ENCODE peak calls at places on chromosomes 6 and 20, in five cellular contexts. C, J, K, R and E are unnamed samples.

GRCh38 chr6:30885999-30886896 is 1.9 kb downstream of the DDR1 start:
- DNase-seq in C (peak), J (no peak), K (no peak), R (peak), E (peak)

GRCh38 chr6:27040244-27041042 is 207.1 kb upstream of the PRSS16 start:
- DNase-seq in J (no peak), K (no peak), R (no peak), C (no peak), E (no peak)

GRCh38 chr20:13220857-13221297 is at the start of gene ISM1:
- DNase-seq in J (peak), C (no peak), R (peak), K (no peak), E (no peak)

GRCh38 chr6:137218473-137218916 is 690 bp downstream of the IFNGR1 start:
- DNase-seq in C (no peak), R (peak), K (peak), J (peak), E (no peak)

GRCh38 chr6:149306967-149307366 is 10.5 kb upstream of the TAB2 start:
- DNase-seq in J (no peak), R (no peak), K (no peak), C (no peak), E (no peak)

GRCh38 chr20:53922901-53923314 is 147.5 kb downstream of the BCAS1 start:
- DNase-seq in K (no peak), C (no peak), J (no peak), R (no peak), E (no peak)

GRCh38 chr6:151052021-151052646 is 186.6 kb downstream of the MTHFD1L start:
- DNase-seq in K (no peak), R (no peak), J (no peak), C (no peak), E (no peak)

GRCh38 chr6:148364056-148364844 is 21.6 kb downstream of the SASH1 start:
- DNase-seq in J (no peak), R (no peak), C (no peak), K (no peak), E (no peak)

GRCh38 chr6:170146640-170147039 is 144.2 kb downstream of the DLL1 start:
- DNase-seq in K (no peak), J (no peak), C (no peak), R (no peak), E (no peak)

GRCh38 chr20:13865825-13866351 is 81.1 kb downstream of the NDUFAF5 start:
- DNase-seq in K (no peak), J (no peak), C (no peak), R (peak), E (peak)

GRCh38 chr6:146856296-146856695 is 257.5 kb downstream of the ADGB start:
- DNase-seq in K (no peak), R (no peak), C (no peak), J (peak), E (no peak)

GRCh38 chr20:45995213-45996097 is 13.3 kb upstream of the MMP9 start:
- DNase-seq in R (no peak), C (no peak), J (no peak), K (no peak), E (no peak)

GRCh38 chr6:63805808-63806572 is 170.4 kb downstream of the PHF3 start:
- DNase-seq in K (no peak), J (no peak), R (peak), C (no peak), E (no peak)

GRCh38 chr6:1363729-1364572 is 25.4 kb upstream of the FOXF2 start:
- DNase-seq in C (no peak), R (peak), J (no peak), K (no peak), E (no peak)

GRCh38 chr6:3457710-3458605 is 1.1 kb upstream of the SLC22A23 start:
- DNase-seq in R (peak), J (no peak), C (peak), K (no peak), E (peak)

GRCh38 chr20:57698191-57698866 is 11.5 kb downstream of the PMEPA1 start:
- DNase-seq in K (no peak), C (no peak), R (no peak), J (peak), E (no peak)